ENCODE peak calls at places on chromosomes 11 and 22, in four cellular contexts. One of them, this sample, is unnamed.

GRCh38 chr22:45200230-45200629 is 36.5 kb downstream of the NUP50 start:
- DNase-seq in DND-41: no peak
- DNase-seq in HCT116: no peak
- DNase-seq in IMR-90: no peak
- DNase-seq in this sample: no peak

GRCh38 chr11:93468286-93468685 is 74.9 kb downstream of the SMCO4 start:
- DNase-seq in DND-41: no peak
- DNase-seq in HCT116: no peak
- DNase-seq in IMR-90: no peak
- DNase-seq in this sample: no peak

GRCh38 chr11:86511086-86511551 is 136.4 kb downstream of the CCDC81 start:
- DNase-seq in DND-41: no peak
- DNase-seq in HCT116: no peak
- DNase-seq in IMR-90: peak
- DNase-seq in this sample: no peak

GRCh38 chr11:35584321-35584720 is 33.9 kb upstream of the FJX1 start:
- DNase-seq in DND-41: no peak
- DNase-seq in HCT116: no peak
- DNase-seq in IMR-90: peak
- DNase-seq in this sample: no peak

GRCh38 chr11:130601764-130602163 is 153.3 kb downstream of the ADAMTS15 start:
- DNase-seq in DND-41: no peak
- DNase-seq in HCT116: no peak
- DNase-seq in IMR-90: no peak
- DNase-seq in this sample: no peak

GRCh38 chr11:34731596-34731995 is 110.7 kb downstream of the EHF start:
- DNase-seq in DND-41: no peak
- DNase-seq in HCT116: no peak
- DNase-seq in IMR-90: no peak
- DNase-seq in this sample: no peak

GRCh38 chr11:61697093-61697492 is 16.9 kb downstream of the DAGLA start:
- DNase-seq in DND-41: no peak
- DNase-seq in HCT116: no peak
- DNase-seq in IMR-90: no peak
- DNase-seq in this sample: no peak

GRCh38 chr22:37469416-37470086 is 16.6 kb downstream of the MFNG start:
- DNase-seq in DND-41: no peak
- DNase-seq in HCT116: no peak
- DNase-seq in IMR-90: no peak
- DNase-seq in this sample: no peak

GRCh38 chr11:63573881-63574855 is 11.0 kb upstream of the PLAAT2 start:
- DNase-seq in DND-41: peak
- DNase-seq in HCT116: no peak
- DNase-seq in IMR-90: peak
- DNase-seq in this sample: peak

GRCh38 chr11:64915366-64915887 is 1.6 kb downstream of the ATG2A start:
- DNase-seq in DND-41: no peak
- DNase-seq in HCT116: no peak
- DNase-seq in IMR-90: no peak
- DNase-seq in this sample: no peak

GRCh38 chr11:24356501-24356900 is 140.4 kb upstream of the LUZP2 start:
- DNase-seq in DND-41: peak
- DNase-seq in HCT116: no peak
- DNase-seq in IMR-90: peak
- DNase-seq in this sample: no peak

GRCh38 chr11:64809781-64810241 is 540 bp downstream of the MEN1 start:
- DNase-seq in DND-41: no peak
- DNase-seq in HCT116: peak
- DNase-seq in IMR-90: no peak
- DNase-seq in this sample: peak

GRCh38 chr11:60195923-60196368 is 13.1 kb upstream of the MS4A6A start:
- DNase-seq in DND-41: peak
- DNase-seq in HCT116: no peak
- DNase-seq in IMR-90: no peak
- DNase-seq in this sample: no peak

GRCh38 chr22:18091916-18092526 is 14.2 kb downstream of the PEX26 start:
- DNase-seq in DND-41: no peak
- DNase-seq in HCT116: no peak
- DNase-seq in IMR-90: peak
- DNase-seq in this sample: peak

GRCh38 chr11:76787271-76787670 is 4.1 kb downstream of the TSKU start:
- DNase-seq in DND-41: no peak
- DNase-seq in HCT116: no peak
- DNase-seq in IMR-90: no peak
- DNase-seq in this sample: no peak

GRCh38 chr11:3346587-3346986 is 32.4 kb downstream of the ZNF195 start:
- DNase-seq in DND-41: no peak
- DNase-seq in HCT116: no peak
- DNase-seq in IMR-90: no peak
- DNase-seq in this sample: no peak
- TF ChIP-seq CTCF in DND-41: no peak
- TF ChIP-seq CTCF in HCT116: no peak
- TF ChIP-seq CTCF in IMR-90: no peak
- TF ChIP-seq CTCF in this sample: no peak

GRCh38 chr22:30874431-30875370 is 93.9 kb downstream of the MORC2 start:
- DNase-seq in DND-41: no peak
- DNase-seq in HCT116: no peak
- DNase-seq in IMR-90: no peak
- DNase-seq in this sample: no peak

GRCh38 chr22:30875481-30876215 is 92.9 kb downstream of the MORC2 start:
- DNase-seq in DND-41: no peak
- DNase-seq in HCT116: no peak
- DNase-seq in IMR-90: no peak
- DNase-seq in this sample: no peak

GRCh38 chr22:30873086-30873650 is 95.4 kb downstream of the MORC2 start:
- DNase-seq in DND-41: no peak
- DNase-seq in HCT116: no peak
- DNase-seq in IMR-90: no peak
- DNase-seq in this sample: no peak

GRCh38 chr22:30872282-30873041 is 96.1 kb downstream of the MORC2 start:
- DNase-seq in DND-41: no peak
- DNase-seq in HCT116: no peak
- DNase-seq in IMR-90: no peak
- DNase-seq in this sample: no peak

GRCh38 chr22:30873661-30874060 is 94.9 kb downstream of the MORC2 start:
- DNase-seq in DND-41: no peak
- DNase-seq in HCT116: no peak
- DNase-seq in IMR-90: no peak
- DNase-seq in this sample: no peak
- TF ChIP-seq CTCF in DND-41: no peak
- TF ChIP-seq CTCF in HCT116: no peak
- TF ChIP-seq CTCF in IMR-90: no peak
- TF ChIP-seq CTCF in this sample: no peak

GRCh38 chr11:94755494-94755893 is 12.7 kb upstream of the AMOTL1 start:
- DNase-seq in DND-41: no peak
- DNase-seq in HCT116: no peak
- DNase-seq in IMR-90: no peak
- DNase-seq in this sample: no peak
- TF ChIP-seq CTCF in DND-41: no peak
- TF ChIP-seq CTCF in HCT116: no peak
- TF ChIP-seq CTCF in IMR-90: no peak
- TF ChIP-seq CTCF in this sample: no peak

GRCh38 chr11:1458340-1459218 is 28.0 kb downstream of the MOB2 start:
- DNase-seq in DND-41: no peak
- DNase-seq in HCT116: no peak
- DNase-seq in IMR-90: peak
- DNase-seq in this sample: peak
- TF ChIP-seq CTCF in DND-41: peak
- TF ChIP-seq CTCF in HCT116: no peak
- TF ChIP-seq CTCF in IMR-90: peak
- TF ChIP-seq CTCF in this sample: peak

GRCh38 chr11:133922078-133922870 is 34.5 kb downstream of the IGSF9B start:
- DNase-seq in DND-41: no peak
- DNase-seq in HCT116: no peak
- DNase-seq in IMR-90: no peak
- DNase-seq in this sample: no peak
- TF ChIP-seq CTCF in DND-41: no peak
- TF ChIP-seq CTCF in HCT116: no peak
- TF ChIP-seq CTCF in IMR-90: no peak
- TF ChIP-seq CTCF in this sample: no peak

DNA sequence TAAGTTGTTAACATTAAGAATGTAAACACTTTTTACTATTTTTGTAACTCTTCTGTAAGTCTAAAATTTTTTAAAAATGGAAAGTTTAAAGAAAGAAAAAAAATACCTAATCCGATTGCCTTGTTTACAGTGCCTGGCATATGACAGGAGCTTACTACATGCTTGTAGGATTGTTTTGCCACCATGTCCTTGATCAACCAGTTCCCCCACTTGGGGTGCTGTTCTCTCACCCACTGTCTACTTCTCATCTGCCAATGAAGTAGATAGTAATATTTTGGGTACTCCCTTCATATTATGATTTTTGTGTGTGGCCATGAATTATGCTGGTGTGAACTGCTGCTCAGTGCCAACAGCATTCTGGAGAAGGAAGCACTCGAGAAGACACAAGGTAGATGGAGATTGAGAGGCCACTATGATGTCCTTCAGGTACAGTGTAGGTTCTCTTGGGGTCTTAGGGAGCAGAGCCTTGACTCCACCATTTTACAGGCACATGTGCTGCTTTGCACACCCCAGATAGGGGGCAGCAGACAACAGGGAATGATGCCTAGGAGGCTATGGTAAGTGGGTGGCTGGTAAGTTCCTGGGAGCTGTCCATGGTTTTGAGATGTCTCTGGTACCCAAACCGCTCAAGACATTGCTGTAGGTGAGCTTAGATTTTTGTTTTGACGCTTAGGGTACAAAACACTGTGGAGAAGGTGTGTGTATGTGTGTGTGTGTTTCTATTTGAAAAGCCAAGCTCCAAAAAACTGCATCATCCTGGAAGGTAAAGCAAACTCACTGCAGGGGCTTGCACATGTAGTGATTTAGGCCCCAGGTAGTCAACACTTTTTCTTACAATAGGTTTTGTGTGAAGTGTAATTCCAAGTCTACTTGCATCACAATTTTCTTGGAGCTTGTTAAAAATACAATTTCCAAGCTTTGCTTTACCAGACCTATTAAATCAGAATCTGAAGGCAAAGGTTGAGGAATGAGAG is 494.5 kb upstream of the LARGE1 start:
- DNase-seq in DND-41: peak
- DNase-seq in HCT116: peak
- DNase-seq in IMR-90: no peak
- DNase-seq in this sample: peak
- TF ChIP-seq CTCF in DND-41: peak
- TF ChIP-seq CTCF in HCT116: no peak
- TF ChIP-seq CTCF in IMR-90: no peak
- TF ChIP-seq CTCF in this sample: peak

DNA sequence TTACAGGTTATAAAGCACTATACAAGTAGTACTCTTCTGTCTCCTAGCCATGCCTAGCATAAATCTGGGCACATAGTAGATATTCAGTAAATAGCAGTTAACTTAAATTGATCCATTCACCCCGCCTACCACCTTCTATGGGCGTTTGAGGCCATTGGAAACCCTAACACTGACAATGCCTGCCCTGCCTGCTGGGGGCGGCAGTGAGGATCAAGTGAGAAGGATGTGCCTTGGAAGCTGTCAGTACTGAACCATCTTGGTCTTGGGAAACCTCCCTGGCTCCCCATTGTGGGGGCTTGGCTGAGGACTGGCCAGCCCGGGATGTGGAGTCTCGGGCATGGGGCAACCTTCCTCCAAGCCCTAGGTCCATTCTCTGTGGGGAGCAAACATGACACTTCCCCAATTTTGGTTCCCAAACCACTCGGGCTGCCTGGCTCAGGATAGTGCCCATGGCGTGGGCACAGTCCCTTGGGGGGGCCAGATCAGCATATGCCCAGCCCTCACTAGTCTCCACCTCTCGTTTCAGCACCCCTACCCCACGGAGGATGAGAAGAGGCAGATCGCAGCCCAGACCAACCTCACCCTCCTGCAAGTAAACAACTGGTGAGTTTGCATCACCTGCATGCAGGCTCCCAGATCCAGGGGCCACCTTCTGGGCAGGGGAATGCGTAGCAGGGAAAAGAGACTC is 67.4 kb downstream of the FEZ1 start:
- DNase-seq in DND-41: no peak
- DNase-seq in HCT116: no peak
- DNase-seq in IMR-90: no peak
- DNase-seq in this sample: no peak
- TF ChIP-seq CTCF in DND-41: peak
- TF ChIP-seq CTCF in HCT116: peak
- TF ChIP-seq CTCF in IMR-90: no peak
- TF ChIP-seq CTCF in this sample: no peak

DNA sequence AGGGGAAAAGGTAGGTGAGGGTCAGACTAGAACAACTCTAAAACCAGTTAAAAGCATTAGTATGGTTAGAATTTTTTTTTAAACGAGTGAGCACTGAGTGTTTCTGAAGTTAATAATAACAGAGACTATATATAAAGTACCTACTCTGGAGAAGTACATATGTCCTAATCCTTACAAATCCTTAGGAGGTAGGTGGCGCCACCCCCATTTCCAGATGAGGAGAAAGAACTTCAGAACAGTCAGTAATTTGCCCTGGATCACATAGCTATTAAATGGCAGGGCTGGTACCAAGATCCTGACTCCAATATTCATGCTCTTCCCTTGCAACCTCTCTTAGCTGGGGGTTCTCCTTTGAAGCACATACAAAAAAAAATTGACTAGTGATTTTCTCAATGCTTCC is 80.5 kb downstream of the CLPB start:
- DNase-seq in DND-41: no peak
- DNase-seq in HCT116: no peak
- DNase-seq in IMR-90: peak
- DNase-seq in this sample: no peak
- TF ChIP-seq CTCF in DND-41: no peak
- TF ChIP-seq CTCF in HCT116: peak
- TF ChIP-seq CTCF in IMR-90: peak
- TF ChIP-seq CTCF in this sample: no peak

This sample was measured in activated CD8-positive, alpha-beta T cell treated with anti-CD3 and anti-CD28 coated beads for 36 hours.